ENCODE peak calls at places on chromosomes 16 and 17, in eight cellular contexts. One of them, this sample, is unnamed.

GRCh38 chr16:77499373-77500285 is 64.8 kb upstream of the ADAMTS18 start:
- DNase-seq in left lung: no peak
- DNase-seq in PC-9: no peak
- DNase-seq in gastrocnemius medialis: no peak
- DNase-seq in suprapubic skin: peak; percentile 60
- DNase-seq in fibroblast of lung: peak; percentile 43
- DNase-seq in MM.1S: no peak
- DNase-seq in neural progenitor cell: no peak
- DNase-seq in this sample: peak; percentile 37

GRCh38 chr16:53504665-53505064 is 1.7 kb upstream of the AKTIP start:
- DNase-seq in left lung: no peak
- DNase-seq in PC-9: no peak
- DNase-seq in gastrocnemius medialis: no peak
- DNase-seq in suprapubic skin: no peak
- DNase-seq in fibroblast of lung: no peak
- DNase-seq in MM.1S: no peak
- DNase-seq in neural progenitor cell: no peak
- DNase-seq in this sample: peak; percentile 57

GRCh38 chr16:73116576-73116975 is 68.6 kb upstream of the ZFHX3 start:
- DNase-seq in left lung: no peak
- DNase-seq in PC-9: no peak
- DNase-seq in gastrocnemius medialis: no peak
- DNase-seq in suprapubic skin: no peak
- DNase-seq in fibroblast of lung: no peak
- DNase-seq in MM.1S: no peak
- DNase-seq in neural progenitor cell: no peak
- DNase-seq in this sample: no peak

GRCh38 chr16:52383640-52384292 is 163.2 kb downstream of the TOX3 start:
- DNase-seq in left lung: no peak
- DNase-seq in PC-9: no peak
- DNase-seq in gastrocnemius medialis: no peak
- DNase-seq in suprapubic skin: no peak
- DNase-seq in fibroblast of lung: peak; percentile 15
- DNase-seq in MM.1S: no peak
- DNase-seq in neural progenitor cell: no peak
- DNase-seq in this sample: no peak

GRCh38 chr17:49516190-49516589 is 21.1 kb downstream of the NGFR start:
- DNase-seq in left lung: no peak
- DNase-seq in PC-9: no peak
- DNase-seq in gastrocnemius medialis: no peak
- DNase-seq in suprapubic skin: no peak
- DNase-seq in fibroblast of lung: no peak
- DNase-seq in MM.1S: no peak
- DNase-seq in neural progenitor cell: no peak
- DNase-seq in this sample: no peak

GRCh38 chr17:9402590-9403199 is 172.9 kb downstream of the STX8 start:
- DNase-seq in left lung: no peak
- DNase-seq in PC-9: peak; percentile 21
- DNase-seq in gastrocnemius medialis: no peak
- DNase-seq in suprapubic skin: no peak
- DNase-seq in fibroblast of lung: peak; percentile 52
- DNase-seq in MM.1S: peak; percentile 21
- DNase-seq in neural progenitor cell: peak; percentile 39
- DNase-seq in this sample: no peak

GRCh38 chr16:15811778-15812750 is 44.8 kb downstream of the MYH11 start:
- DNase-seq in left lung: no peak
- DNase-seq in PC-9: peak; percentile 66
- DNase-seq in gastrocnemius medialis: peak; percentile 35
- DNase-seq in suprapubic skin: peak; percentile 7
- DNase-seq in fibroblast of lung: peak; percentile 84
- DNase-seq in MM.1S: no peak
- DNase-seq in neural progenitor cell: peak; percentile 58
- DNase-seq in this sample: no peak

GRCh38 chr16:1772908-1773702 is at the start of gene MRPS34:
- DNase-seq in left lung: peak; percentile 85
- DNase-seq in PC-9: peak; percentile 93
- DNase-seq in gastrocnemius medialis: peak; percentile 69
- DNase-seq in suprapubic skin: peak; percentile 88
- DNase-seq in fibroblast of lung: peak; percentile 85
- DNase-seq in MM.1S: peak; percentile 88
- DNase-seq in neural progenitor cell: peak; percentile 97
- DNase-seq in this sample: peak; percentile 92

GRCh38 chr17:37781451-37781850 is 36.6 kb upstream of the HNF1B start:
- DNase-seq in left lung: no peak
- DNase-seq in PC-9: no peak
- DNase-seq in gastrocnemius medialis: no peak
- DNase-seq in suprapubic skin: no peak
- DNase-seq in fibroblast of lung: no peak
- DNase-seq in MM.1S: no peak
- DNase-seq in neural progenitor cell: no peak
- DNase-seq in this sample: no peak

GRCh38 chr17:34917381-34917780 is 43.9 kb downstream of the CCT6B start:
- DNase-seq in left lung: no peak
- DNase-seq in PC-9: no peak
- DNase-seq in gastrocnemius medialis: no peak
- DNase-seq in suprapubic skin: no peak
- DNase-seq in fibroblast of lung: no peak
- DNase-seq in MM.1S: no peak
- DNase-seq in neural progenitor cell: no peak
- DNase-seq in this sample: no peak

GRCh38 chr16:56909484-56910113 is 22.3 kb upstream of the HERPUD1 start:
- DNase-seq in left lung: no peak
- DNase-seq in PC-9: no peak
- DNase-seq in gastrocnemius medialis: no peak
- DNase-seq in suprapubic skin: no peak
- DNase-seq in fibroblast of lung: no peak
- DNase-seq in MM.1S: no peak
- DNase-seq in neural progenitor cell: no peak
- DNase-seq in this sample: no peak

GRCh38 chr17:77145635-77146632 is 5.2 kb downstream of the SEC14L1 start:
- DNase-seq in left lung: peak; percentile 82
- DNase-seq in PC-9: peak; percentile 56
- DNase-seq in gastrocnemius medialis: peak; percentile 45
- DNase-seq in suprapubic skin: peak; percentile 81
- DNase-seq in fibroblast of lung: peak; percentile 79
- DNase-seq in MM.1S: peak; percentile 92
- DNase-seq in neural progenitor cell: no peak
- DNase-seq in this sample: peak; percentile 69

GRCh38 chr16:89052824-89053724 is 40.6 kb upstream of the ACSF3 start:
- DNase-seq in left lung: peak; percentile 58
- DNase-seq in PC-9: peak; percentile 73
- DNase-seq in gastrocnemius medialis: no peak
- DNase-seq in suprapubic skin: no peak
- DNase-seq in fibroblast of lung: peak; percentile 17
- DNase-seq in MM.1S: no peak
- DNase-seq in neural progenitor cell: no peak
- DNase-seq in this sample: no peak

GRCh38 chr17:80663783-80664206 is 119.2 kb downstream of the RPTOR start:
- DNase-seq in left lung: peak; percentile 62
- DNase-seq in PC-9: no peak
- DNase-seq in gastrocnemius medialis: no peak
- DNase-seq in suprapubic skin: no peak
- DNase-seq in fibroblast of lung: peak; percentile 81
- DNase-seq in MM.1S: no peak
- DNase-seq in neural progenitor cell: no peak
- DNase-seq in this sample: peak; percentile 30

GRCh38 chr16:58503166-58503862 is 3.4 kb downstream of the NDRG4 start:
- DNase-seq in left lung: no peak
- DNase-seq in PC-9: no peak
- DNase-seq in gastrocnemius medialis: no peak
- DNase-seq in suprapubic skin: peak; percentile 49
- DNase-seq in fibroblast of lung: no peak
- DNase-seq in MM.1S: no peak
- DNase-seq in neural progenitor cell: no peak
- DNase-seq in this sample: no peak

GRCh38 chr17:75561927-75562603 is 25.5 kb upstream of the MYO15B start:
- DNase-seq in left lung: no peak
- DNase-seq in PC-9: no peak
- DNase-seq in gastrocnemius medialis: no peak
- DNase-seq in suprapubic skin: no peak
- DNase-seq in fibroblast of lung: no peak
- DNase-seq in MM.1S: no peak
- DNase-seq in neural progenitor cell: no peak
- DNase-seq in this sample: no peak

GRCh38 chr17:82323514-82324234 is 6.3 kb upstream of the CD7 start:
- DNase-seq in left lung: no peak
- DNase-seq in PC-9: no peak
- DNase-seq in gastrocnemius medialis: no peak
- DNase-seq in suprapubic skin: no peak
- DNase-seq in fibroblast of lung: no peak
- DNase-seq in MM.1S: no peak
- DNase-seq in neural progenitor cell: no peak
- DNase-seq in this sample: no peak

GRCh38 chr17:57045868-57046671 is 39.0 kb upstream of the AKAP1 start:
- DNase-seq in left lung: peak; percentile 40
- DNase-seq in PC-9: no peak
- DNase-seq in gastrocnemius medialis: no peak
- DNase-seq in suprapubic skin: peak; percentile 63
- DNase-seq in fibroblast of lung: no peak
- DNase-seq in MM.1S: no peak
- DNase-seq in neural progenitor cell: no peak
- DNase-seq in this sample: peak; percentile 36

GRCh38 chr16:66004706-66005105 is 361.8 kb upstream of the CDH5 start:
- DNase-seq in left lung: no peak
- DNase-seq in PC-9: no peak
- DNase-seq in gastrocnemius medialis: no peak
- DNase-seq in suprapubic skin: no peak
- DNase-seq in fibroblast of lung: peak; percentile 18
- DNase-seq in MM.1S: no peak
- DNase-seq in neural progenitor cell: no peak
- DNase-seq in this sample: no peak

GRCh38 chr16:3625331-3625730 is 13.9 kb upstream of the SLX4 start:
- DNase-seq in left lung: no peak
- DNase-seq in PC-9: no peak
- DNase-seq in gastrocnemius medialis: no peak
- DNase-seq in suprapubic skin: no peak
- DNase-seq in fibroblast of lung: no peak
- DNase-seq in MM.1S: no peak
- DNase-seq in neural progenitor cell: no peak
- DNase-seq in this sample: no peak
- H3K4me1 ChIP-seq in left lung: no peaks in the 10 kb centered on the region
- H3K4me1 ChIP-seq in PC-9: no peaks in the 10 kb centered on the region
- H3K4me1 ChIP-seq in gastrocnemius medialis: no peaks in the 10 kb centered on the region
- H3K4me1 ChIP-seq in suprapubic skin: no peaks in the 10 kb centered on the region
- H3K4me1 ChIP-seq in fibroblast of lung: no peaks in the 10 kb centered on the region
- H3K4me1 ChIP-seq in MM.1S: peaks cover 53% of the 10 kb centered on the region
- H3K4me1 ChIP-seq in neural progenitor cell: no peaks in the 10 kb centered on the region
- H3K4me1 ChIP-seq in this sample: no peaks in the 10 kb centered on the region

GRCh38 chr16:50198802-50199410 is 45.8 kb downstream of the TENT4B start:
- DNase-seq in left lung: no peak
- DNase-seq in PC-9: no peak
- DNase-seq in gastrocnemius medialis: no peak
- DNase-seq in suprapubic skin: no peak
- DNase-seq in fibroblast of lung: no peak
- DNase-seq in MM.1S: no peak
- DNase-seq in neural progenitor cell: no peak
- DNase-seq in this sample: no peak

GRCh38 chr16:50201784-50202183 is 48.7 kb downstream of the TENT4B start:
- DNase-seq in left lung: no peak
- DNase-seq in PC-9: no peak
- DNase-seq in gastrocnemius medialis: no peak
- DNase-seq in suprapubic skin: no peak
- DNase-seq in fibroblast of lung: no peak
- DNase-seq in MM.1S: no peak
- DNase-seq in neural progenitor cell: no peak
- DNase-seq in this sample: no peak

GRCh38 chr16:50203681-50204080 is 50.6 kb downstream of the TENT4B start:
- DNase-seq in left lung: no peak
- DNase-seq in PC-9: no peak
- DNase-seq in gastrocnemius medialis: no peak
- DNase-seq in suprapubic skin: no peak
- DNase-seq in fibroblast of lung: no peak
- DNase-seq in MM.1S: no peak
- DNase-seq in neural progenitor cell: no peak
- DNase-seq in this sample: no peak

GRCh38 chr16:50204426-50205108 is 51.5 kb downstream of the TENT4B start:
- DNase-seq in left lung: no peak
- DNase-seq in PC-9: no peak
- DNase-seq in gastrocnemius medialis: no peak
- DNase-seq in suprapubic skin: no peak
- DNase-seq in fibroblast of lung: no peak
- DNase-seq in MM.1S: no peak
- DNase-seq in neural progenitor cell: no peak
- DNase-seq in this sample: no peak

GRCh38 chr16:50202926-50203624 is 50.0 kb downstream of the TENT4B start:
- DNase-seq in left lung: no peak
- DNase-seq in PC-9: peak; percentile 44
- DNase-seq in gastrocnemius medialis: no peak
- DNase-seq in suprapubic skin: no peak
- DNase-seq in fibroblast of lung: peak; percentile 93
- DNase-seq in MM.1S: no peak
- DNase-seq in neural progenitor cell: no peak
- DNase-seq in this sample: no peak
- H3K4me3 ChIP-seq in left lung: no peak overlapping the region
- H3K4me3 ChIP-seq in PC-9: no peak overlapping the region
- H3K4me3 ChIP-seq in gastrocnemius medialis: no peak overlapping the region
- H3K4me3 ChIP-seq in suprapubic skin: no peak overlapping the region
- H3K4me3 ChIP-seq in fibroblast of lung: peak overlapping the region; percentile 39
- H3K4me3 ChIP-seq in MM.1S: no peak overlapping the region
- H3K4me3 ChIP-seq in neural progenitor cell: no peak overlapping the region
- H3K4me3 ChIP-seq in this sample: no peak overlapping the region

GRCh38 chr16:68310441-68311315 is at the start of the genes PRMT7 and SLC7A6OS:
- DNase-seq in left lung: peak; percentile 94
- DNase-seq in PC-9: peak; percentile 87
- DNase-seq in gastrocnemius medialis: peak; percentile 84
- DNase-seq in suprapubic skin: peak; percentile 92
- DNase-seq in fibroblast of lung: peak; percentile 87
- DNase-seq in MM.1S: peak; percentile 96
- DNase-seq in neural progenitor cell: peak; percentile 96
- DNase-seq in this sample: peak; percentile 94
- TF ChIP-seq CTCF in left lung: peak; percentile 31
- TF ChIP-seq CTCF in PC-9: peak; percentile 28
- TF ChIP-seq CTCF in gastrocnemius medialis: no peak
- TF ChIP-seq CTCF in suprapubic skin: no peak
- TF ChIP-seq CTCF in fibroblast of lung: no peak
- TF ChIP-seq CTCF in MM.1S: peak; percentile 10
- TF ChIP-seq CTCF in neural progenitor cell: no peak
- TF ChIP-seq CTCF in this sample: peak; percentile 21

GRCh38 chr16:46972429-46972970 is 974 bp downstream of the DNAJA2 start:
- DNase-seq in left lung: no peak
- DNase-seq in PC-9: no peak
- DNase-seq in gastrocnemius medialis: no peak
- DNase-seq in suprapubic skin: no peak
- DNase-seq in fibroblast of lung: peak; percentile 14
- DNase-seq in MM.1S: peak; percentile 39
- DNase-seq in neural progenitor cell: no peak
- DNase-seq in this sample: no peak

GRCh38 chr16:46974352-46974751 is 878 bp upstream of the DNAJA2 start:
- DNase-seq in left lung: no peak
- DNase-seq in PC-9: no peak
- DNase-seq in gastrocnemius medialis: no peak
- DNase-seq in suprapubic skin: no peak
- DNase-seq in fibroblast of lung: peak; percentile 15
- DNase-seq in MM.1S: peak; percentile 61
- DNase-seq in neural progenitor cell: peak; percentile 13
- DNase-seq in this sample: no peak

GRCh38 chr16:46972971-46973456 is 460 bp downstream of the DNAJA2 start:
- DNase-seq in left lung: peak; percentile 45
- DNase-seq in PC-9: peak; percentile 51
- DNase-seq in gastrocnemius medialis: no peak
- DNase-seq in suprapubic skin: peak; percentile 68
- DNase-seq in fibroblast of lung: no peak
- DNase-seq in MM.1S: peak; percentile 13
- DNase-seq in neural progenitor cell: peak; percentile 67
- DNase-seq in this sample: peak; percentile 64

GRCh38 chr16:46975165-46975564 is 1.7 kb upstream of the DNAJA2 start:
- DNase-seq in left lung: no peak
- DNase-seq in PC-9: no peak
- DNase-seq in gastrocnemius medialis: no peak
- DNase-seq in suprapubic skin: no peak
- DNase-seq in fibroblast of lung: no peak
- DNase-seq in MM.1S: no peak
- DNase-seq in neural progenitor cell: no peak
- DNase-seq in this sample: no peak

GRCh38 chr16:46973457-46974324 is at the start of gene DNAJA2:
- DNase-seq in left lung: peak; percentile 94
- DNase-seq in PC-9: peak; percentile 90
- DNase-seq in gastrocnemius medialis: peak; percentile 87
- DNase-seq in suprapubic skin: peak; percentile 96
- DNase-seq in fibroblast of lung: peak; percentile 89
- DNase-seq in MM.1S: peak; percentile 86
- DNase-seq in neural progenitor cell: peak; percentile 94
- DNase-seq in this sample: peak; percentile 93
- H3K4me1 ChIP-seq in left lung: no peaks in the 10 kb centered on the region
- H3K4me1 ChIP-seq in PC-9: peaks cover 41% of the 10 kb centered on the region
- H3K4me1 ChIP-seq in gastrocnemius medialis: peaks cover 35% of the 10 kb centered on the region
- H3K4me1 ChIP-seq in suprapubic skin: peaks cover 40% of the 10 kb centered on the region
- H3K4me1 ChIP-seq in fibroblast of lung: no peaks in the 10 kb centered on the region
- H3K4me1 ChIP-seq in MM.1S: peaks cover 21% of the 10 kb centered on the region
- H3K4me1 ChIP-seq in neural progenitor cell: peaks cover 15% of the 10 kb centered on the region
- H3K4me1 ChIP-seq in this sample: peaks cover 47% of the 10 kb centered on the region

This sample was measured in psoas muscle.